ENCODE peak calls at places on chromosomes 5 and 9, in seven cellular contexts. B, C, L, P, W, R and N are unnamed samples.

GRCh38 chr5:106380736-106381135 is 1290.0 kb downstream of the EFNA5 start:
- DNase-seq in B (peak), C (no peak), L (no peak), P (no peak), W (peak), R (no peak), N (peak)

GRCh38 chr5:151098185-151098813 is 17.5 kb upstream of the TNIP1 start:
- DNase-seq in B (no peak), C (no peak), L (no peak), P (no peak), W (no peak), R (no peak), N (no peak)

GRCh38 chr5:7714119-7714518 is 136.8 kb downstream of the CFAP90 start:
- DNase-seq in B (peak), C (no peak), L (no peak), P (no peak), W (no peak), R (no peak), N (peak)

GRCh38 chr5:79612667-79613190 is 488 bp downstream of the TENT2 start:
- DNase-seq in B (no peak), C (no peak), L (no peak), P (no peak), W (no peak), R (no peak), N (no peak)

GRCh38 chr5:127519527-127519926 is 2.1 kb downstream of the PRRC1 start:
- DNase-seq in B (no peak), C (no peak), L (no peak), P (no peak), W (peak), R (no peak), N (no peak)

GRCh38 chr9:83505282-83505681 is 32.9 kb downstream of the FRMD3 start:
- DNase-seq in B (no peak), C (no peak), L (no peak), P (no peak), W (no peak), R (no peak), N (no peak)

GRCh38 chr9:130119521-130120206 is 52.5 kb upstream of the NCS1 start:
- DNase-seq in B (no peak), C (no peak), L (no peak), P (no peak), W (no peak), R (no peak), N (no peak)

GRCh38 chr9:137299938-137300337 is 2.1 kb downstream of the NRARP start:
- DNase-seq in B (no peak), C (no peak), L (no peak), P (no peak), W (no peak), R (no peak), N (no peak)

GRCh38 chr5:104189909-104190308 is 627.3 kb upstream of the NUDT12 start:
- DNase-seq in B (peak), C (no peak), L (no peak), P (no peak), W (peak), R (no peak), N (peak)

GRCh38 chr9:124110307-124110915 is 98.8 kb downstream of the LHX2 start:
- DNase-seq in B (peak), C (no peak), L (peak), P (peak), W (peak), R (peak), N (peak)

GRCh38 chr5:855771-856530 is 5.2 kb upstream of the ZDHHC11 start:
- DNase-seq in B (peak), C (peak), L (no peak), P (no peak), W (no peak), R (no peak), N (no peak)

GRCh38 chr9:38066907-38067610 is 2.0 kb downstream of the SHB start:
- DNase-seq in B (peak), C (no peak), L (no peak), P (no peak), W (peak), R (peak), N (no peak)

GRCh38 chr9:6920040-6920439 is 162.3 kb downstream of the KDM4C start:
- DNase-seq in B (peak), C (no peak), L (no peak), P (no peak), W (no peak), R (no peak), N (no peak)

GRCh38 chr9:13970426-13970825 is 343.5 kb downstream of the NFIB start:
- DNase-seq in B (no peak), C (no peak), L (no peak), P (no peak), W (no peak), R (no peak), N (no peak)

GRCh38 chr5:171577940-171578856 is 158.8 kb downstream of the FGF18 start:
- DNase-seq in B (no peak), C (no peak), L (no peak), P (no peak), W (no peak), R (no peak), N (no peak)

GRCh38 chr5:43432486-43433365 is 20.5 kb upstream of the CCL28 start:
- DNase-seq in B (no peak), C (no peak), L (no peak), P (no peak), W (peak), R (no peak), N (peak)

GRCh38 chr9:73962792-73963191 is 534.3 kb upstream of the RORB start:
- DNase-seq in B (no peak), C (no peak), L (no peak), P (no peak), W (no peak), R (no peak), N (no peak)

GRCh38 chr5:172802013-172802584 is 31.1 kb upstream of the DUSP1 start:
- DNase-seq in B (no peak), C (peak), L (no peak), P (no peak), W (no peak), R (no peak), N (no peak)

GRCh38 chr5:24538345-24538744 is 106.4 kb downstream of the CDH10 start:
- DNase-seq in B (no peak), C (no peak), L (no peak), P (no peak), W (no peak), R (no peak), N (no peak)

GRCh38 chr9:21286654-21287053 is 18.5 kb downstream of the IFNA5 start:
- DNase-seq in B (no peak), C (no peak), L (no peak), P (no peak), W (no peak), R (no peak), N (no peak)

GRCh38 chr9:134204041-134204440 is 39.7 kb upstream of the RNU6ATAC start:
- DNase-seq in B (no peak), C (no peak), L (no peak), P (no peak), W (no peak), R (no peak), N (no peak)

GRCh38 chr9:94178927-94179326 is 80.2 kb upstream of the ZNF169 start:
- DNase-seq in B (no peak), C (no peak), L (no peak), P (no peak), W (no peak), R (no peak), N (no peak)

GRCh38 chr5:171450423-171451246 is 31.2 kb downstream of the FGF18 start:
- DNase-seq in B (peak), C (no peak), L (no peak), P (peak), W (peak), R (peak), N (peak)

GRCh38 chr5:75362474-75362975 is 25.5 kb downstream of the HMGCR start:
- DNase-seq in B (no peak), C (no peak), L (no peak), P (no peak), W (no peak), R (no peak), N (no peak)

GRCh38 chr5:114361724-114362196 is at the start of gene KCNN2:
- DNase-seq in B (peak), C (peak), L (no peak), P (no peak), W (peak), R (no peak), N (peak)

GRCh38 chr5:126376443-126376842 is 46.8 kb upstream of the GRAMD2B start:
- DNase-seq in B (no peak), C (peak), L (no peak), P (no peak), W (no peak), R (no peak), N (no peak)